ENCODE peak calls at places on chromosomes 4 and X, in five cellular contexts. S is Karpas-422, Z is astrocyte, V is GM12878, A is H9. N is an unnamed sample.

GRCh38 chr4:188551156-188551555 is 411.9 kb downstream of the TRIML1 start:
- DNase-seq in Z (no peak), S (no peak), V (no peak), A (no peak), N (no peak)

GRCh38 chr4:48388504-48389154 is 47.3 kb downstream of the SLAIN2 start:
- DNase-seq in Z (peak), S (no peak), A (no peak), V (no peak), N (no peak)

GRCh38 chr4:54050214-54050904 is 14.0 kb downstream of the CHIC2 start:
- DNase-seq in V (no peak), Z (peak), S (no peak), A (no peak), N (no peak)

GRCh38 chrX:29911673-29912072 is 303.7 kb upstream of the MAGEB2 start:
- DNase-seq in A (no peak), V (no peak), Z (no peak), S (no peak), N (no peak)

GRCh38 chrX:15751160-15751819 is 13.2 kb downstream of the CA5B start:
- DNase-seq in S (no peak), Z (peak), A (no peak), V (no peak), N (no peak)

GRCh38 chr4:23881674-23882337 is 8.0 kb downstream of the PPARGC1A start:
- DNase-seq in Z (no peak), A (no peak), V (no peak), S (no peak), N (peak)

GRCh38 chr4:188858696-188859095 is 719.5 kb downstream of the TRIML1 start:
- DNase-seq in S (no peak), A (no peak), Z (no peak), V (no peak), N (no peak)

GRCh38 chr4:69936566-69936965 is 5.7 kb downstream of the CSN1S1 start:
- DNase-seq in Z (peak), A (no peak), V (no peak), S (no peak), N (no peak)

GRCh38 chr4:48706741-48707140 is 73.3 kb downstream of the FRYL start:
- DNase-seq in V (no peak), A (no peak), Z (no peak), S (no peak), N (no peak)

GRCh38 chr4:22596384-22596783 is 80.5 kb upstream of the ADGRA3 start:
- DNase-seq in S (no peak), Z (no peak), V (no peak), A (no peak), N (no peak)

GRCh38 chr4:38902695-38903094 is 35.1 kb downstream of the FAM114A1 start:
- DNase-seq in A (no peak), V (no peak), S (peak), Z (no peak), N (peak)

GRCh38 chrX:70908541-70908940 is at the start of gene TEX11:
- DNase-seq in V (no peak), S (no peak), A (peak), Z (no peak), N (no peak)

GRCh38 chrX:138917781-138918180 is 206.3 kb upstream of the FGF13 start:
- DNase-seq in A (no peak), Z (peak), V (no peak), S (no peak), N (no peak)

GRCh38 chrX:133810925-133811324 is 174.5 kb downstream of the GPC3 start:
- DNase-seq in S (no peak), Z (no peak), A (no peak), V (no peak), N (no peak)

GRCh38 chr4:89836897-89837384 is at the start of gene SNCA:
- DNase-seq in V (no peak), Z (peak), S (no peak), A (peak), N (no peak)

GRCh38 chr4:98117363-98117762 is 25.9 kb downstream of the STPG2 start:
- DNase-seq in Z (no peak), V (no peak), A (no peak), S (no peak), N (no peak)

GRCh38 chr4:40254961-40255721 is 58.3 kb downstream of the RHOH start:
- DNase-seq in A (no peak), V (no peak), S (no peak), Z (peak), N (no peak)

GRCh38 chr4:7904108-7904516 is 35.5 kb downstream of the AFAP1 start:
- DNase-seq in V (no peak), S (no peak), Z (peak), A (no peak), N (no peak)

GRCh38 chrX:17081969-17082368 is 135.5 kb downstream of the REPS2 start:
- DNase-seq in V (no peak), S (no peak), Z (no peak), A (no peak), N (no peak)

GRCh38 chrX:8907678-8908077 is 106.5 kb upstream of the FAM9A start:
- DNase-seq in A (no peak), S (no peak), Z (no peak), V (no peak), N (no peak)

GRCh38 chr4:121217385-121217784 is 53.3 kb upstream of the TNIP3 start:
- DNase-seq in Z (peak), A (no peak), S (no peak), V (no peak), N (no peak)

GRCh38 chrX:2469196-2469685 is 31.5 kb downstream of the DHRSX start:
- DNase-seq in A (no peak), V (no peak), Z (no peak), S (no peak), N (no peak)

GRCh38 chrX:134374294-134374693 is 85.7 kb upstream of the HPRT1 start:
- DNase-seq in Z (peak), A (no peak), S (peak), V (no peak), N (peak)

GRCh38 chr4:183333983-183334382 is 11.8 kb upstream of the CLDN24 start:
- DNase-seq in S (no peak), V (no peak), A (no peak), Z (no peak), N (no peak)

GRCh38 chr4:8730159-8730558 is 137.6 kb downstream of the CPZ start:
- DNase-seq in Z (no peak), A (peak), V (no peak), S (no peak), N (no peak)

GRCh38 chr4:21242163-21242562 is 541.9 kb downstream of the PACRGL start:
- DNase-seq in A (no peak), Z (no peak), V (no peak), S (no peak), N (no peak)

GRCh38 chr4:153759407-153760226 is at the start of gene RNF175:
- DNase-seq in Z (no peak), V (no peak), A (peak), S (no peak), N (no peak)

GRCh38 chr4:140609548-140610425 is 41.0 kb upstream of the UCP1 start:
- DNase-seq in S (peak), A (no peak), V (peak), Z (peak), N (peak)

GRCh38 chr4:130478406-130478805 is 1382.5 kb downstream of the C4orf33 start:
- DNase-seq in A (no peak), Z (peak), S (no peak), V (no peak), N (no peak)

GRCh38 chrX:78455901-78456300 is 128.5 kb upstream of the CYSLTR1 start:
- DNase-seq in A (no peak), Z (peak), S (no peak), V (no peak), N (no peak)

GRCh38 chr4:111639876-111640275 is 505.4 kb upstream of the FAM241A start:
- DNase-seq in A (no peak), V (no peak), Z (peak), S (no peak), N (no peak)

GRCh38 chr4:105551968-105552746 is at the start of gene ARHGEF38:
- DNase-seq in A (peak), V (no peak), Z (peak), S (no peak), N (peak)

GRCh38 chr4:118395057-118395679 is 42.4 kb upstream of the PRSS12 start:
- DNase-seq in A (no peak), S (no peak), Z (no peak), V (no peak), N (no peak)

GRCh38 chr4:118398226-118399090 is 45.7 kb upstream of the PRSS12 start:
- DNase-seq in A (no peak), S (no peak), V (peak), Z (no peak), N (peak)

GRCh38 chr4:118400362-118400761 is 47.6 kb upstream of the PRSS12 start:
- DNase-seq in Z (no peak), A (no peak), S (no peak), V (no peak), N (no peak)

DNA sequence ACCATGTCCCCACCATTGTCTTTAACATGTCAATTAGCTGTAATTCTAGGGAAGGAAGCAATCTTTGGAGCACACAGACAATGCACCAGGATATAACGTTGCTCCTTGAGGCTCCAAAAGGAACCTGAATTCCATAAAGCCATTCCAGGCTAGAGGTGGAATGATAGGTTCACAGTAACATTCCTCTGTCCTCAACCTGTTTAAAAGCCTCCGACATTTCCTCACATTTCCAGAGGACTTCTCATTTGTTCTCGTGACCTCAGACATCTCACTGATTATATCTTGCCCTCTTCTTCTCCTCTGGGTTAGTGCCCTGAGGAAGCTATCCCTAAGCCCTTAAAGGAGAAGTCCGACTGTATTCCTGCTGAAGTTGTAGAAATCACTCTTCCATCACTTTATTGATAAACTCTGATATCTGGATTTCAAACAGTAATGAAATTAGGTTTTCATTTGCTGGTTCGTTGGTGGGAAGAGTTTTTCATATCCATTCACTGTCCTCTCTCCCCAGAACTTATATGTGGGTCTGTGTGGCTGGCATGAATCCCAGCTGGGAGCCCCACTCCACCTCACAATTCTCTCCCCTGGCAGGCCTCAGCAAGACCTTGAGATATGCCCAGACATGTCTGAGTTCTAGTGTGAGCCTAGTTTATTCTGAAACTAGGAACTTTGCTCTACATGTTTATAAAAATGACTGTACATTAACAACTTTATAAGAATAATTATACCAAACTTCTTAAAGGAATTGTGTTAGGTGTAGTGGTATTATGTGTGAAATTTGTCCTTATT is 44.3 kb upstream of the PRSS12 start:
- DNase-seq in Z (no peak), S (no peak), A (no peak), V (no peak), N (no peak)
- H3K4me2 ChIP-seq in Z (no peak), S (no peak), A (no peak), V (no peak), N (no peak)

DNA sequence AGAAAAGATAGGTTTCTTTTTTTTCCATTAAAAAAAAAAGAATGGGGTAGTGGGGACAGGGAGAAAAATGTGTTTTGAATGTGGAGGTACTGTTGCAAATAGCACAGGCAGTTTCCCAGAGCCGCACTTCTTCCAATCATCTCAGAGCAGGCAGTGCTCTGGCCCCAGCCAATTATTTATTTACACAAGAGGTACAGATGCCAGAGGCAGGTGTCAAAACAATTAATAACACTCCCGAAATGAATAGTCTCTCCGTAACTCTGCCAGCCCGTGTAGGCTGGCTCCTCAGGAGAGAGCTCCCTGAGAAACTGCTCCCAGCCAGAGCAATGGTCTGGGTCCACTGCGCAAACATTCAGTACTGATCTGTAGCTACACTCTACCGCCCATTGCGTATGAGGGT is 130.8 kb upstream of the IL1RAPL2 start:
- DNase-seq in V (no peak), Z (no peak), A (no peak), S (no peak), N (no peak)
- H3K4me2 ChIP-seq in V (no peak), Z (no peak), A (no peak), S (no peak), N (no peak)

DNA sequence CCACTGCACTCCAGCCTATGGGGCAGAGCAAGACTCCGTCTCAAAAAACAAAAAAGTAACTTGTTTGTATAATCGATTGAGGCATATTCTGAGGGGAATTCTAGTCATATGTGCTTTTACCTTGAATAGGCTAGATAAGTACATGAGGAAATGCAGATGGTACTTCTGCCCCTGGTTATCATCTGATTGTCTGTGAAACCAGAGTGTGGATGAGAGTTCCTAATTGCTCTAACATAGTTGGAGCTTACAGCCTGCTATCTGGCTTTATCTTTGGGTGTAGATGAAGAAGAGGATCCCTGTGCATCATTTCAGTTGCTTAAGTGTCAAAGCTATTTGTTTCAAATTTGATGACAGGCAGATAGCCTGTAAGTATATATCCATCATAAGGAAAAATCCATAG is 205.1 kb downstream of the RAPGEF2 start:
- DNase-seq in Z (no peak), V (no peak), S (no peak), A (no peak), N (no peak)
- H3K4me2 ChIP-seq in Z (peak), V (no peak), S (no peak), A (no peak), N (no peak)

GRCh38 chrX:54492340-54492739 is 3.7 kb downstream of the FGD1 start:
- DNase-seq in Z (peak), V (no peak), S (no peak), A (peak), N (no peak)
- H3K4me2 ChIP-seq in Z (peak), V (no peak), S (no peak), A (no peak), N (no peak)

GRCh38 chrX:69286546-69286906 is 121.3 kb upstream of the PJA1 start:
- DNase-seq in V (no peak), Z (no peak), S (no peak), A (no peak), N (no peak)
- H3K4me2 ChIP-seq in V (no peak), Z (no peak), S (no peak), A (no peak), N (peak)

GRCh38 chr4:83268491-83268890 is 16.1 kb downstream of the COQ2 start:
- DNase-seq in Z (no peak), S (no peak), A (no peak), V (no peak), N (no peak)

GRCh38 chr4:83266689-83267088 is 17.9 kb downstream of the COQ2 start:
- DNase-seq in V (no peak), A (no peak), Z (peak), S (no peak), N (no peak)

GRCh38 chr4:83269256-83269655 is 15.3 kb downstream of the COQ2 start:
- DNase-seq in V (no peak), S (no peak), A (no peak), Z (peak), N (no peak)

GRCh38 chr4:83267835-83268475 is 16.6 kb downstream of the COQ2 start:
- DNase-seq in Z (no peak), A (no peak), S (no peak), V (no peak), N (no peak)

DNA sequence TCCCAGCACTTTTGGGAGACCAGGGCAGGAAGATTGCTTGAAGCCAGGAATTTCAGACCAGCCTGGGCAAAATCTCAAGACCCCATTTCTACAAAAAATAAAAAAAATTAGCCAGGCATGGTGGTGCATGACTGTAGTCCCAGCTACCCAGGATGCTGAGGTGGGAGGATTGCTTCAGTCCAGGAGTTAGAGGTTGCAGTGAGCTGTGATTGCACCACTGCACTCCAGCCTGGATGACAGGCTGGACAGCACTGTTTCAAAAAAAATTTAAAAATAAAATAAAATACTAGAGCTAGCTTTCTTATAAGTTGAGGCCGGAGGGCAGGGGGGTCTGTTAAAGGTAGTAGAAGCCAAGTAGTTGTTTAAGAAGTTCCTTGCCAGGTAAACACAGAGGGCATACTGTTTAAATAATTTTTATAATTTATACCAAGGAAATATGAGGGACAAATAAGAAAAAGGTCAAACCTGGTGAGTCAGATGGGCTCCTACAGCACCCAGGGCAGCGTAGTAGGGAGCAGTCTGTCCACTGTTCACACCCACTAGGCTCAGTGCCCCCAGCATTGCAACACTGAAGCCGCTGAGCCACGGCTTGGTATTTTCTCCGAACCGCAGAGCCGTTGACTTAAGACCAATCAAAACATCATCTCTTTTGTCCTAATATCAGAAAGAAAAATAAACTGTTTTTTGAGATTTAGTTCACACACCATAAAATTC is 17.3 kb downstream of the COQ2 start:
- DNase-seq in V (no peak), S (no peak), A (no peak), Z (peak), N (no peak)
- H3K4me2 ChIP-seq in V (no peak), S (no peak), A (no peak), Z (no peak), N (no peak)

GRCh38 chrX:40007746-40008705 is 89.7 kb downstream of the BCOR start:
- DNase-seq in V (no peak), A (peak), Z (no peak), S (no peak), N (no peak)

GRCh38 chrX:40004916-40005289 is 92.9 kb downstream of the BCOR start:
- DNase-seq in Z (no peak), A (peak), S (no peak), V (no peak), N (no peak)

GRCh38 chrX:40005290-40006011 is 92.3 kb downstream of the BCOR start:
- DNase-seq in S (no peak), A (peak), Z (no peak), V (no peak), N (no peak)

GRCh38 chrX:40007136-40007535 is 90.6 kb downstream of the BCOR start:
- DNase-seq in S (no peak), Z (no peak), A (peak), V (no peak), N (no peak)

DNA sequence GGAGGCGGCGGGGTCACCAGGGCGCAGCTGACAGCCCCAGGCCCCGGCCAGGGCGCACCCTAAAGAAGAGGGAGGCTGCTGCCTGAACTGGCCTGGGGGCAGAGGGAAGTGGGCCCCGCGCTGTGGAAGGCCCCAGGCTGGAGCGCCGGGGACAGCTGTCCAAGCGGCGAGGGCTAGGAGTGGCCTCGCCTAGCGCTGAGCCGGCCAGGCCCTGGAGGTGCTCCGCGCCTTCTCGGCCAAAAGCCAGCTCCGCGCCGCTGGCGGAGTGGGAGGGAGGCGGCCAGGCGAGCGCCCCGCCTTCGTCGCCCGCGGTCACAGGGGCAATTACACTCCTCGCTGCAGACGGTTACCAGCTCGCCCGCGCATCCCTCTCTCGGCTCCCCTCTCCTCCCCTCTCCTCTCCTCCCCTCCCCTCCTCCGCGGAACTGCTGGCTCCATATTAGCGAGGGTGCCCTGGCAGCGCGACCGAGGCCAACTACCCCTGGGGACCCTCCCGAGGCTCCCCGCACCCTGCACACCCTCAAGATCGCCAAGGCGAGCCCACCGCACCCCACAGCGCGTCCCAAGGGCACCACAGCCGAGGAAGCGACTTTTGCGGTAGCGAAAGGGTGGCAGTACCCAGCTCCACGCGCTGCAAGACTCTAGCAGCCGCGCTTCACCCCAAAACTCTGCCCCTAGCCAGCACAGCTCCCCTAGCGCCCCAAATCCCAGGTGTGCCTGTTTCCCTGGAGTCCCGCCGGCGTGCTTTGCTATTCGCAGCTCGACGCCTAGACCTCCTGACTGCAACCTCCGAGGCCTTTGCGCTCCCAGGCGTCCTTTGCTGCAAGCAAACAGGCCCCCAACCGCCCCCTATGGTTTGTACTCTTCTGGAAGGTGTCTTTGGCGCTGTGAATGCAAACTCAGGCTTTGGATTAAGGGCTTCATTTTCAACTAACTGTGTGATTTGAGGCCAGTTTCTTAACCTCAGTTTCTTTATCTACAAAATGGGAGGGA is 91.4 kb downstream of the BCOR start:
- DNase-seq in A (peak), S (no peak), Z (no peak), V (no peak), N (peak)
- H3K4me2 ChIP-seq in A (peak), S (no peak), Z (peak), V (no peak), N (peak)

N was measured in MM.1S.